ENCODE peak calls at places on chromosomes 16 and 17, in four cellular contexts. Q is K562, V is adrenal gland, L is breast epithelium. Z is an unnamed sample.

GRCh38 chr16:81493755-81494433 is 49.3 kb downstream of the CMIP start:
- DNase-seq in Q (peak; percentile 80), L (peak; percentile 78), V (peak; percentile 86), Z (no peak)

GRCh38 chr17:45309400-45309799 is 7.4 kb downstream of the MAP3K14 start:
- DNase-seq in Q (no peak), L (no peak), V (no peak), Z (no peak)

GRCh38 chr16:252366-253337 is 18.0 kb downstream of the FAM234A start:
- DNase-seq in Q (peak; percentile 61), V (no peak), L (no peak), Z (peak; percentile 63)

GRCh38 chr17:49690256-49690655 is 12.4 kb upstream of the SPOP start:
- DNase-seq in V (no peak), L (no peak), Q (no peak), Z (no peak)

GRCh38 chr17:63785556-63785955 is 11.6 kb downstream of the DDX42 start:
- DNase-seq in V (no peak), L (no peak), Q (no peak), Z (no peak)

GRCh38 chr16:21203155-21203797 is 8.1 kb downstream of the ZP2 start:
- DNase-seq in Q (no peak), L (no peak), V (no peak), Z (no peak)

GRCh38 chr17:35713069-35713728 is 18.2 kb upstream of the RASL10B start:
- DNase-seq in Q (no peak), L (no peak), V (peak; percentile 81), Z (no peak)

GRCh38 chr17:59641799-59642484 is 22.2 kb downstream of the CLTC start:
- DNase-seq in Q (no peak), V (no peak), L (no peak), Z (peak; percentile 17)

GRCh38 chr16:31453255-31454204 is 5.8 kb upstream of the ARMC5 start:
- DNase-seq in V (peak; percentile 84), L (no peak), Q (peak; percentile 41), Z (no peak)

GRCh38 chr17:10021239-10021638 is 116.2 kb upstream of the RCVRN start:
- DNase-seq in L (no peak), Q (no peak), V (peak; percentile 53), Z (no peak)

GRCh38 chr17:72439893-72440502 is 319.2 kb downstream of the SOX9 start:
- DNase-seq in V (no peak), L (no peak), Q (no peak), Z (no peak)

GRCh38 chr17:39408360-39408759 is 6.9 kb upstream of the FBXL20 start:
- DNase-seq in V (no peak), L (no peak), Q (no peak), Z (no peak)

GRCh38 chr17:41061969-41062368 is 2.1 kb upstream of the KRTAP2-3 start:
- DNase-seq in Q (no peak), L (no peak), V (no peak), Z (no peak)

GRCh38 chr17:82780195-82780594 is 28.3 kb downstream of the TBCD start:
- DNase-seq in L (no peak), Q (no peak), V (no peak), Z (no peak)

GRCh38 chr17:27413295-27413694 is 43.0 kb upstream of the KSR1 start:
- DNase-seq in L (no peak), Q (no peak), V (no peak), Z (no peak)

GRCh38 chr16:78742501-78743283 is 643.2 kb downstream of the WWOX start:
- DNase-seq in L (no peak), Q (peak; percentile 13), V (peak; percentile 57), Z (peak; percentile 40)

GRCh38 chr16:78984324-78984723 is 616.2 kb downstream of the MAF start:
- DNase-seq in Q (no peak), V (no peak), L (no peak), Z (no peak)

GRCh38 chr17:4394208-4395110 is 28.0 kb upstream of the UBE2G1 start:
- DNase-seq in V (no peak), L (no peak), Q (no peak), Z (no peak)

GRCh38 chr16:12758670-12759558 is 44.8 kb downstream of the CPPED1 start:
- DNase-seq in Q (no peak), L (no peak), V (no peak), Z (no peak)

GRCh38 chr17:47694818-47695663 is 1.1 kb downstream of the TBKBP1 start:
- DNase-seq in Q (peak; percentile 68), L (no peak), V (peak; percentile 70), Z (no peak)

GRCh38 chr17:77662796-77663195 is 295.7 kb upstream of the TNRC6C start:
- DNase-seq in L (no peak), V (no peak), Q (no peak), Z (no peak)

GRCh38 chr16:31083081-31083480 is 5.7 kb downstream of the PRSS53 start:
- DNase-seq in L (no peak), Q (no peak), V (no peak), Z (peak; percentile 3)

GRCh38 chr17:63764701-63765100 is 8.7 kb downstream of the CCDC47 start:
- DNase-seq in Q (no peak), L (no peak), V (no peak), Z (no peak)

GRCh38 chr16:62821771-62822170 is 785.5 kb upstream of the CDH8 start:
- DNase-seq in V (no peak), L (no peak), Q (no peak), Z (no peak)

GRCh38 chr16:85652431-85653221 is 36.1 kb downstream of the GINS2 start:
- DNase-seq in V (peak; percentile 90), Q (peak; percentile 84), L (no peak), Z (no peak)

GRCh38 chr16:22782299-22782698 is 31.7 kb upstream of the HS3ST2 start:
- DNase-seq in V (peak; percentile 36), Q (peak; percentile 10), L (no peak), Z (no peak)

GRCh38 chr16:84087461-84088151 is 29.1 kb downstream of the MBTPS1 start:
- DNase-seq in V (no peak), Q (no peak), L (no peak), Z (no peak)

GRCh38 chr16:68300736-68301459 is 9.8 kb downstream of the SLC7A6OS start:
- DNase-seq in L (no peak), V (no peak), Q (no peak), Z (no peak)

GRCh38 chr17:56175299-56175935 is 22.1 kb downstream of the ANKFN1 start:
- DNase-seq in V (no peak), L (no peak), Q (no peak), Z (no peak)

GRCh38 chr17:18039535-18040286 is 503 bp downstream of the GID4 start:
- DNase-seq in V (peak; percentile 49), L (no peak), Q (peak; percentile 83), Z (peak; percentile 38)

GRCh38 chr16:17404903-17405691 is 65.7 kb downstream of the XYLT1 start:
- DNase-seq in V (peak; percentile 95), L (no peak), Q (no peak), Z (no peak)

GRCh38 chr17:45986056-45986455 is 13.0 kb upstream of the STH start:
- DNase-seq in L (no peak), Q (no peak), V (no peak), Z (no peak)

GRCh38 chr17:3986270-3986938 is 22.2 kb upstream of the ATP2A3 start:
- DNase-seq in V (no peak), Q (no peak), L (no peak), Z (no peak)

GRCh38 chr16:8407351-8407750 is 183.0 kb downstream of the TMEM114 start:
- DNase-seq in Q (no peak), L (no peak), V (no peak), Z (no peak)

GRCh38 chr16:29775742-29776408 is 2.2 kb upstream of the ZG16 start:
- DNase-seq in V (no peak), L (no peak), Q (peak; percentile 54), Z (no peak)

GRCh38 chr16:29779474-29779873 is 1.4 kb downstream of the ZG16 start:
- DNase-seq in L (no peak), Q (no peak), V (no peak), Z (no peak)

GRCh38 chr16:29774730-29775129 is 3.3 kb upstream of the ZG16 start:
- DNase-seq in V (no peak), L (no peak), Q (no peak), Z (no peak)

DNA sequence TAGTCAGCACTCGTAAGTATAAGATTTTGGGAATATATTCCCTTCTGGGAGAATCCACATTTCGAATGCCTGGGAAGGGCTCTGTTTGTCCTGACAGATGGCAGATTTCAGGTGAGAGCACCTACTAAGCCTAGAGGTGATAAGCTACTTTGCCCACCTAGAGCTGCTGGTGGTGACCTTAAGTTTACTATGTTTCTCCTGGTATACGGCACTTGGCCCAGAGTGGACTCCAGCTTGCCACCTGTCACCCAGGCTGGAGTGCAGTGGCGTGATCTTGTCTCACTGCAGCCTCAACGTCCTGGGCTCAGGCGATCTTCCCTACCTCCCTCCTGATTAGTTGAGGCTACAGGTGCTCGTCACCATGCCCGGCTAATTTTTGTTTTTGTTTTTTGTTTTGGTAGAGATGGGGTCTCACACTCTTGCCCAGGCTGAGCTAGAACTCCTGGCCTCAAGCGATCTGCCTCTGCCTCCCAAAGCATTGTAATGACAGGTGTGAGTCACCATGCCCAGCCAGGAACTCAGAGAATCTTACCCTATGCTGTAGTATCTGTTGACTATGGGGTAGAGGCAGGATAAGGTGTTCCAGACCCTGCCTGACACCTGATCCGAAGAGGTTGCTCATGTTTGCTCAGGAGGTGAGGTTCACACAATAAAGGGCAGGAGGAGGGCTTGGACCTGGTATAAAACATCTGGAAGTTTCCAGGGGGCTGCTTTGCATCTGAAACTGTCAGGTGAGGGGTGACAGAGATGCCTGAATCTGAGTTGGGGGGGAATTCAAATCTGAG is at the start of gene ZG16:
- DNase-seq in V (no peak), Q (no peak), L (no peak), Z (no peak)
- TF ChIP-seq POLR2A in V (no peak), Q (no peak), L (no peak), Z (no peak)

GRCh38 chr17:13017623-13018462 is at the start of gene ELAC2:
- DNase-seq in Q (peak; percentile 88), V (peak; percentile 99), L (peak; percentile 96), Z (peak; percentile 95)
- TF ChIP-seq POLR2A in Q (peak; percentile 84), V (peak; percentile 88), L (peak; percentile 46), Z (peak; percentile 97)

DNA sequence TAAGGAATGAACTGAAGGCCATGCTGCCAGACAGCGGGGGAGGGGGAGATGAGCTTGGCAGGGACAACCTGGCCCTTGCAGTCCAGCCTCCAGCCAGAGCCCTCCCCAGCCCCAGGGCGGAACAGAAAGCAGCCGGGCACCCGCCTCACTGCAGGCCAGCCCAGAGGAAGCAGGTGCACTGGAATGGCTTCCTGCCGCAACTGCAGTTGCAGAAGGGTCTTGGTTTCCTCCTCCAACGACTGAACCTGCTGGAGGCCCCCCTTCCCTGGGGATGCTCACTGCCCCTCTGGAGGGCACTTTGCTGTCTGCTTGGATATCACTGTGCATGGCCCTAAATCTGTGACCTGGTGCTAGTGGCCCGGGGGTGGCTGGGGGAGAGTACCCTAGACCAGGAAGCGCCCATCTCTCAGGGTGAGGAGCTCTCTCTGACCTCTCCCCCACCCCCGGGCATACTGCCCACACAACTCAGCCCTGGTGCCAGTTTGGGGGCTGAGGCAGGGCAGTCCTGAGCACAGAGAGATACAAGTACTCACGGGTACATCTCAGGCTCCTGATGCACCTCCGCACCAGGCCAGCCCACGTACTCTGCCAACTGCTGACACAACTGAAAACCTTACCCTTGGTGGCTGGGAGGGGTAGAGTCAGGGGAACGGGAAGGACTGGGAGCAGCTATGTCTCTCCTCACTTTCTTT is 41.1 kb downstream of the MYO18A start:
- DNase-seq in L (no peak), V (peak; percentile 57), Q (no peak), Z (no peak)
- TF ChIP-seq POLR2A in L (no peak), V (no peak), Q (no peak), Z (no peak)

DNA sequence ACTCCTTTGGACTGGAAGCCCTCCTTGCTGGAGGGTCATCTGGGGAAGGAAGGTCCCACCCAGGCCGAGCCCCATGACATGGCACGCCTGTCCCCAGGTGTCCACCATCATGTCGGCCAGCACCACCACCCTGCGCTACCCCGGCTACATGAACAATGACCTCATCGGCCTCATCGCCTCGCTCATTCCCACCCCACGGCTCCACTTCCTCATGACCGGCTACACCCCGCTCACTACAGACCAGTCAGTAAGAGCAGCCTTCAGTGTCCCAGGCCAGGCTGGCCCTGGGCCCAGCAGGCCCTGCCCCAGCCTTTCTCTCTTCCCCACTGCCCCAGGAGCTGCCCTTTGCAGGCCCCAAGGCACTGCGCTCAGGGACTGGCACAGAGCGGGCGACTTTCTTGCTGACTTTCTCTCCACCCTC is 6.5 kb downstream of the TUBG2 start:
- DNase-seq in Q (no peak), V (no peak), L (no peak), Z (no peak)
- TF ChIP-seq POLR2A in Q (no peak), V (no peak), L (no peak), Z (no peak)